ENCODE peak calls at places on chromosomes 4 and X, in nine cellular contexts. One of them, this sample, is unnamed.

GRCh38 chr4:113738251-113738650 is 23.3 kb downstream of the CAMK2D start:
- DNase-seq in dorsolateral prefrontal cortex: no peak
- DNase-seq in activated CD4-positive, alpha-beta T cell treated with anti-CD3 and anti-CD28 coated beads, Interleukin-2, amount 10 ng/mL, durations not matched to agents 7 days and 5 days: no peak
- DNase-seq in esophagus muscularis mucosa: no peak
- DNase-seq in brain pericyte: peak; percentile 76
- DNase-seq in H4: peak; percentile 57
- DNase-seq in NCI-H524 treated with DMSO at 0.1 percent for 48 hours: no peak
- DNase-seq in T follicular helper cell: no peak
- DNase-seq in ovary: no peak
- DNase-seq in this sample: no peak

GRCh38 chr4:183968931-183969330 is 63.8 kb downstream of the STOX2 start:
- DNase-seq in dorsolateral prefrontal cortex: no peak
- DNase-seq in activated CD4-positive, alpha-beta T cell treated with anti-CD3 and anti-CD28 coated beads, Interleukin-2, amount 10 ng/mL, durations not matched to agents 7 days and 5 days: no peak
- DNase-seq in esophagus muscularis mucosa: no peak
- DNase-seq in brain pericyte: no peak
- DNase-seq in H4: no peak
- DNase-seq in NCI-H524 treated with DMSO at 0.1 percent for 48 hours: no peak
- DNase-seq in T follicular helper cell: no peak
- DNase-seq in ovary: no peak
- DNase-seq in this sample: no peak

GRCh38 chr4:87555751-87556619 is 26.8 kb upstream of the SPARCL1 start:
- DNase-seq in dorsolateral prefrontal cortex: no peak
- DNase-seq in activated CD4-positive, alpha-beta T cell treated with anti-CD3 and anti-CD28 coated beads, Interleukin-2, amount 10 ng/mL, durations not matched to agents 7 days and 5 days: no peak
- DNase-seq in esophagus muscularis mucosa: peak; percentile 87
- DNase-seq in brain pericyte: peak; percentile 26
- DNase-seq in H4: peak; percentile 84
- DNase-seq in NCI-H524 treated with DMSO at 0.1 percent for 48 hours: no peak
- DNase-seq in T follicular helper cell: no peak
- DNase-seq in ovary: no peak
- DNase-seq in this sample: no peak

GRCh38 chr4:62814510-62815047 is 1594.7 kb downstream of the TECRL start:
- DNase-seq in dorsolateral prefrontal cortex: no peak
- DNase-seq in activated CD4-positive, alpha-beta T cell treated with anti-CD3 and anti-CD28 coated beads, Interleukin-2, amount 10 ng/mL, durations not matched to agents 7 days and 5 days: no peak
- DNase-seq in esophagus muscularis mucosa: no peak
- DNase-seq in brain pericyte: no peak
- DNase-seq in H4: no peak
- DNase-seq in NCI-H524 treated with DMSO at 0.1 percent for 48 hours: no peak
- DNase-seq in T follicular helper cell: no peak
- DNase-seq in ovary: peak; percentile 26
- DNase-seq in this sample: no peak

GRCh38 chr4:94240384-94240783 is 32.7 kb downstream of the SMARCAD1 start:
- DNase-seq in dorsolateral prefrontal cortex: no peak
- DNase-seq in activated CD4-positive, alpha-beta T cell treated with anti-CD3 and anti-CD28 coated beads, Interleukin-2, amount 10 ng/mL, durations not matched to agents 7 days and 5 days: no peak
- DNase-seq in esophagus muscularis mucosa: no peak
- DNase-seq in brain pericyte: no peak
- DNase-seq in H4: no peak
- DNase-seq in NCI-H524 treated with DMSO at 0.1 percent for 48 hours: no peak
- DNase-seq in T follicular helper cell: no peak
- DNase-seq in ovary: no peak
- DNase-seq in this sample: no peak

GRCh38 chrX:109710181-109710580 is 22.9 kb downstream of the ACSL4 start:
- DNase-seq in dorsolateral prefrontal cortex: no peak
- DNase-seq in activated CD4-positive, alpha-beta T cell treated with anti-CD3 and anti-CD28 coated beads, Interleukin-2, amount 10 ng/mL, durations not matched to agents 7 days and 5 days: no peak
- DNase-seq in esophagus muscularis mucosa: no peak
- DNase-seq in brain pericyte: no peak
- DNase-seq in H4: no peak
- DNase-seq in NCI-H524 treated with DMSO at 0.1 percent for 48 hours: peak; percentile 9
- DNase-seq in T follicular helper cell: no peak
- DNase-seq in ovary: no peak
- DNase-seq in this sample: no peak

GRCh38 chr4:112411781-112412281 is 104.1 kb downstream of the NEUROG2 start:
- DNase-seq in dorsolateral prefrontal cortex: no peak
- DNase-seq in activated CD4-positive, alpha-beta T cell treated with anti-CD3 and anti-CD28 coated beads, Interleukin-2, amount 10 ng/mL, durations not matched to agents 7 days and 5 days: no peak
- DNase-seq in esophagus muscularis mucosa: no peak
- DNase-seq in brain pericyte: no peak
- DNase-seq in H4: no peak
- DNase-seq in NCI-H524 treated with DMSO at 0.1 percent for 48 hours: no peak
- DNase-seq in T follicular helper cell: no peak
- DNase-seq in ovary: no peak
- DNase-seq in this sample: no peak

GRCh38 chrX:1422135-1422465 is 30.2 kb upstream of the SLC25A6 start:
- DNase-seq in dorsolateral prefrontal cortex: peak; percentile 1
- DNase-seq in activated CD4-positive, alpha-beta T cell treated with anti-CD3 and anti-CD28 coated beads, Interleukin-2, amount 10 ng/mL, durations not matched to agents 7 days and 5 days: no peak
- DNase-seq in esophagus muscularis mucosa: no peak
- DNase-seq in brain pericyte: no peak
- DNase-seq in H4: no peak
- DNase-seq in NCI-H524 treated with DMSO at 0.1 percent for 48 hours: no peak
- DNase-seq in T follicular helper cell: no peak
- DNase-seq in ovary: no peak
- DNase-seq in this sample: no peak

GRCh38 chr4:83631066-83631465 is 95.2 kb downstream of the GPAT3 start:
- DNase-seq in dorsolateral prefrontal cortex: no peak
- DNase-seq in activated CD4-positive, alpha-beta T cell treated with anti-CD3 and anti-CD28 coated beads, Interleukin-2, amount 10 ng/mL, durations not matched to agents 7 days and 5 days: no peak
- DNase-seq in esophagus muscularis mucosa: no peak
- DNase-seq in brain pericyte: no peak
- DNase-seq in H4: no peak
- DNase-seq in NCI-H524 treated with DMSO at 0.1 percent for 48 hours: no peak
- DNase-seq in T follicular helper cell: no peak
- DNase-seq in ovary: no peak
- DNase-seq in this sample: no peak

GRCh38 chrX:65331371-65331770 is 203.2 kb downstream of the LAS1L start:
- DNase-seq in dorsolateral prefrontal cortex: no peak
- DNase-seq in activated CD4-positive, alpha-beta T cell treated with anti-CD3 and anti-CD28 coated beads, Interleukin-2, amount 10 ng/mL, durations not matched to agents 7 days and 5 days: no peak
- DNase-seq in esophagus muscularis mucosa: no peak
- DNase-seq in brain pericyte: no peak
- DNase-seq in H4: no peak
- DNase-seq in NCI-H524 treated with DMSO at 0.1 percent for 48 hours: no peak
- DNase-seq in T follicular helper cell: no peak
- DNase-seq in ovary: no peak
- DNase-seq in this sample: no peak